ENCODE peak calls at places on chromosomes 5 and 9, in ten cellular contexts. One of them, this sample, is unnamed.

GRCh38 chr9:92325991-92326500 is 293 bp downstream of the CENPP start:
- DNase-seq in GM04504: no peak
- DNase-seq in brain microvascular endothelial cell: no peak
- DNase-seq in HTR-8/SVneo: no peak
- DNase-seq in fibroblast of the conjunctiva: no peak
- DNase-seq in iris pigment epithelial cell: no peak
- DNase-seq in astrocyte of the spinal cord: no peak
- DNase-seq in sigmoid colon: no peak
- DNase-seq in hypothalamus: no peak
- DNase-seq in activated naive CD4-positive, alpha-beta T cell: no peak
- DNase-seq in this sample: no peak

GRCh38 chr9:134328341-134328840 is 2.1 kb downstream of the RXRA start:
- DNase-seq in activated naive CD4-positive, alpha-beta T cell: no peak
- DNase-seq in HTR-8/SVneo: no peak
- DNase-seq in fibroblast of the conjunctiva: peak
- DNase-seq in GM04504: no peak
- DNase-seq in sigmoid colon: no peak
- DNase-seq in hypothalamus: no peak
- DNase-seq in astrocyte of the spinal cord: no peak
- DNase-seq in iris pigment epithelial cell: peak
- DNase-seq in brain microvascular endothelial cell: no peak
- DNase-seq in this sample: no peak

GRCh38 chr5:173229381-173229959 is 5.5 kb downstream of the NKX2-5 start:
- DNase-seq in GM04504: no peak
- DNase-seq in activated naive CD4-positive, alpha-beta T cell: no peak
- DNase-seq in brain microvascular endothelial cell: no peak
- DNase-seq in sigmoid colon: no peak
- DNase-seq in fibroblast of the conjunctiva: no peak
- DNase-seq in astrocyte of the spinal cord: no peak
- DNase-seq in iris pigment epithelial cell: no peak
- DNase-seq in hypothalamus: no peak
- DNase-seq in HTR-8/SVneo: no peak
- DNase-seq in this sample: no peak

GRCh38 chr9:96376926-96377874 is 6.3 kb downstream of the SLC35D2 start:
- DNase-seq in astrocyte of the spinal cord: peak
- DNase-seq in iris pigment epithelial cell: peak
- DNase-seq in GM04504: peak
- DNase-seq in hypothalamus: no peak
- DNase-seq in fibroblast of the conjunctiva: no peak
- DNase-seq in brain microvascular endothelial cell: peak
- DNase-seq in sigmoid colon: peak
- DNase-seq in activated naive CD4-positive, alpha-beta T cell: no peak
- DNase-seq in HTR-8/SVneo: peak
- DNase-seq in this sample: no peak

GRCh38 chr5:51691538-51691937 is 308.3 kb downstream of the ISL1 start:
- DNase-seq in HTR-8/SVneo: no peak
- DNase-seq in hypothalamus: no peak
- DNase-seq in activated naive CD4-positive, alpha-beta T cell: no peak
- DNase-seq in GM04504: no peak
- DNase-seq in iris pigment epithelial cell: no peak
- DNase-seq in astrocyte of the spinal cord: no peak
- DNase-seq in sigmoid colon: no peak
- DNase-seq in fibroblast of the conjunctiva: no peak
- DNase-seq in brain microvascular endothelial cell: no peak
- DNase-seq in this sample: no peak

GRCh38 chr5:168104811-168105481 is 186.5 kb upstream of the WWC1 start:
- DNase-seq in sigmoid colon: no peak
- DNase-seq in hypothalamus: no peak
- DNase-seq in HTR-8/SVneo: no peak
- DNase-seq in GM04504: no peak
- DNase-seq in fibroblast of the conjunctiva: no peak
- DNase-seq in astrocyte of the spinal cord: peak
- DNase-seq in brain microvascular endothelial cell: no peak
- DNase-seq in activated naive CD4-positive, alpha-beta T cell: no peak
- DNase-seq in iris pigment epithelial cell: no peak
- DNase-seq in this sample: no peak

GRCh38 chr9:94865599-94866456 is 139.3 kb downstream of the AOPEP start:
- DNase-seq in astrocyte of the spinal cord: peak
- DNase-seq in activated naive CD4-positive, alpha-beta T cell: no peak
- DNase-seq in brain microvascular endothelial cell: no peak
- DNase-seq in sigmoid colon: peak
- DNase-seq in HTR-8/SVneo: no peak
- DNase-seq in hypothalamus: no peak
- DNase-seq in GM04504: no peak
- DNase-seq in iris pigment epithelial cell: peak
- DNase-seq in fibroblast of the conjunctiva: no peak
- DNase-seq in this sample: no peak

GRCh38 chr5:11494340-11494739 is 409.9 kb downstream of the CTNND2 start:
- DNase-seq in iris pigment epithelial cell: peak
- DNase-seq in GM04504: no peak
- DNase-seq in sigmoid colon: no peak
- DNase-seq in fibroblast of the conjunctiva: no peak
- DNase-seq in astrocyte of the spinal cord: peak
- DNase-seq in HTR-8/SVneo: no peak
- DNase-seq in brain microvascular endothelial cell: no peak
- DNase-seq in hypothalamus: no peak
- DNase-seq in activated naive CD4-positive, alpha-beta T cell: no peak
- DNase-seq in this sample: no peak

This sample was measured in brain pericyte.